ENCODE peak calls at places on chromosome 14, in five cellular contexts. P is stimulated activated CD4-positive, alpha-beta T cell treated with anti-CD3 and anti-CD28 coated beads, Interleukin-15, amount 100 ng/mL, for 24 hours; I is astrocyte; G is osteocyte; T is NCI-H1417 treated with DMSO at 0.1 percent for 48 hours. E is an unnamed sample.

GRCh38 chr14:70002589-70003240 is 123.5 kb downstream of the SMOC1 start:
- DNase-seq in P (no peak), I (peak; percentile 73), G (no peak), T (peak; percentile 50), E (no peak)

GRCh38 chr14:89509891-89510290 is 92.9 kb upstream of the FOXN3 start:
- DNase-seq in P (no peak), I (peak; percentile 83), G (peak; percentile 57), T (no peak), E (no peak)

GRCh38 chr14:53376064-53376463 is 222.9 kb upstream of the DDHD1 start:
- DNase-seq in P (no peak), I (no peak), G (no peak), T (no peak), E (no peak)

GRCh38 chr14:29085546-29085945 is 319.0 kb downstream of the FOXG1 start:
- DNase-seq in P (no peak), I (no peak), G (no peak), T (no peak), E (no peak)

GRCh38 chr14:75823334-75823733 is 158.5 kb downstream of the TGFB3 start:
- DNase-seq in P (no peak), I (peak; percentile 87), G (no peak), T (no peak), E (no peak)

GRCh38 chr14:61752626-61753025 is 9.6 kb upstream of the SNAPC1 start:
- DNase-seq in P (no peak), I (peak; percentile 30), G (no peak), T (no peak), E (no peak)

GRCh38 chr14:59028476-59029202 is 159.8 kb upstream of the DAAM1 start:
- DNase-seq in P (peak; percentile 54), I (peak; percentile 94), G (no peak), T (peak; percentile 12), E (peak; percentile 78)

GRCh38 chr14:56133547-56133946 is 15.3 kb downstream of the PELI2 start:
- DNase-seq in P (no peak), I (no peak), G (no peak), T (no peak), E (no peak)

GRCh38 chr14:61933021-61933420 is 170.8 kb downstream of the SNAPC1 start:
- DNase-seq in P (no peak), I (no peak), G (no peak), T (no peak), E (no peak)

GRCh38 chr14:31059152-31059924 is 33.2 kb upstream of the STRN3 start:
- DNase-seq in P (no peak), I (peak; percentile 93), G (no peak), T (no peak), E (no peak)

GRCh38 chr14:95316826-95317225 is 2.9 kb downstream of the CLMN start:
- DNase-seq in P (no peak), I (no peak), G (no peak), T (no peak), E (no peak)

GRCh38 chr14:56268039-56268438 is 149.8 kb downstream of the PELI2 start:
- DNase-seq in P (no peak), I (peak; percentile 45), G (no peak), T (no peak), E (no peak)

GRCh38 chr14:21723431-21724045 is 49.9 kb upstream of the OR4E1 start:
- DNase-seq in P (peak; percentile 56), I (no peak), G (no peak), T (no peak), E (peak; percentile 9)

GRCh38 chr14:76829016-76829365 is 2.8 kb downstream of the LRRC74A start:
- DNase-seq in P (no peak), I (no peak), G (no peak), T (no peak), E (no peak)

GRCh38 chr14:104048758-104049496 is 36.6 kb upstream of the ASPG start:
- DNase-seq in P (no peak), I (no peak), G (no peak), T (no peak), E (no peak)

E was measured in SK-N-DZ.